ENCODE peak calls at places on chromosome 1, in seven cellular contexts. E is PC-3, A is colonic mucosa, D is adipocyte, H is endothelial cell of umbilical vein, Y is mesendoderm, R is SK-N-SH. F is an unnamed sample.

GRCh38 chr1:219812491-219813221 is 115.7 kb downstream of the SLC30A10 start:
- DNase-seq in E (peak; percentile 98), A (no peak), D (peak; percentile 85), H (peak; percentile 26), Y (peak; percentile 89), R (peak; percentile 67), F (no peak)

GRCh38 chr1:51320967-51321923 is 9.1 kb downstream of the TTC39A start:
- DNase-seq in E (no peak), A (peak; percentile 55), D (no peak), H (no peak), Y (no peak), R (no peak), F (no peak)

GRCh38 chr1:21490774-21491482 is 18.3 kb upstream of the ALPL start:
- DNase-seq in E (peak; percentile 78), A (peak; percentile 35), D (peak; percentile 79), H (peak; percentile 30), Y (peak; percentile 78), R (peak; percentile 60), F (no peak)

GRCh38 chr1:30315185-30315960 is 408.0 kb downstream of the MATN1 start:
- DNase-seq in E (no peak), A (peak; percentile 7), D (peak; percentile 3), H (no peak), Y (peak; percentile 30), R (no peak), F (no peak)

GRCh38 chr1:8562881-8563865 is 245.3 kb downstream of the SLC45A1 start:
- DNase-seq in E (peak; percentile 45), A (no peak), D (peak; percentile 47), H (peak; percentile 21), Y (peak; percentile 89), R (no peak), F (no peak)

GRCh38 chr1:156480015-156480368 is 20.6 kb downstream of the MEF2D start:
- DNase-seq in E (no peak), A (no peak), D (no peak), H (no peak), Y (peak; percentile 85), R (no peak), F (no peak)

GRCh38 chr1:6506210-6507036 is 15.0 kb upstream of the PLEKHG5 start:
- DNase-seq in E (no peak), A (no peak), D (no peak), H (no peak), Y (no peak), R (peak; percentile 40), F (peak; percentile 66)

GRCh38 chr1:155657463-155657862 is 31.1 kb downstream of the YY1AP1 start:
- DNase-seq in E (peak; percentile 11), A (no peak), D (no peak), H (no peak), Y (no peak), R (no peak), F (no peak)

GRCh38 chr1:244850099-244850852 is 14.1 kb downstream of the HNRNPU start:
- DNase-seq in E (no peak), A (no peak), D (no peak), H (no peak), Y (no peak), R (no peak), F (no peak)

GRCh38 chr1:23593042-23593521 is 33.8 kb upstream of the ID3 start:
- DNase-seq in E (peak; percentile 36), A (no peak), D (no peak), H (no peak), Y (no peak), R (no peak), F (no peak)

GRCh38 chr1:226549094-226549936 is 751 bp downstream of the STUM start:
- DNase-seq in E (peak; percentile 25), A (peak; percentile 30), D (peak; percentile 7), H (no peak), Y (no peak), R (no peak), F (no peak)

GRCh38 chr1:151831605-151832004 is at the start of gene RORC:
- DNase-seq in E (no peak), A (peak; percentile 83), D (no peak), H (no peak), Y (no peak), R (no peak), F (peak; percentile 90)

GRCh38 chr1:212952596-212952995 is 2.3 kb downstream of the VASH2 start:
- DNase-seq in E (no peak), A (no peak), D (no peak), H (no peak), Y (no peak), R (peak; percentile 31), F (no peak)

GRCh38 chr1:207174913-207175312 is 70.9 kb downstream of the C4BPA start:
- DNase-seq in E (peak; percentile 54), A (no peak), D (no peak), H (no peak), Y (no peak), R (no peak), F (no peak)

GRCh38 chr1:204943495-204943894 is 72.8 kb downstream of the NFASC start:
- DNase-seq in E (no peak), A (no peak), D (no peak), H (no peak), Y (no peak), R (no peak), F (no peak)

GRCh38 chr1:53543130-53543770 is 84.1 kb downstream of the DMRTB1 start:
- DNase-seq in E (no peak), A (no peak), D (peak; percentile 31), H (no peak), Y (no peak), R (peak; percentile 56), F (peak; percentile 26)

GRCh38 chr1:197980457-197980856 is 63.3 kb downstream of the LHX9 start:
- DNase-seq in E (no peak), A (no peak), D (no peak), H (no peak), Y (peak; percentile 9), R (no peak), F (no peak)

GRCh38 chr1:184302346-184302745 is 84.5 kb upstream of the C1orf21 start:
- DNase-seq in E (no peak), A (no peak), D (no peak), H (no peak), Y (no peak), R (no peak), F (no peak)

GRCh38 chr1:3417082-3417728 is 37.3 kb upstream of the ARHGEF16 start:
- DNase-seq in E (peak; percentile 50), A (no peak), D (no peak), H (no peak), Y (no peak), R (no peak), F (no peak)

GRCh38 chr1:100441651-100442050 is 89.3 kb downstream of the CDC14A start:
- DNase-seq in E (no peak), A (no peak), D (no peak), H (no peak), Y (no peak), R (no peak), F (no peak)

GRCh38 chr1:30381266-30381665 is 342.1 kb downstream of the MATN1 start:
- DNase-seq in E (no peak), A (no peak), D (no peak), H (no peak), Y (no peak), R (no peak), F (peak; percentile 11)

GRCh38 chr1:183898610-183899009 is 93.7 kb downstream of the RGL1 start:
- DNase-seq in E (no peak), A (no peak), D (no peak), H (no peak), Y (no peak), R (no peak), F (no peak)

GRCh38 chr1:240766831-240767230 is 154.9 kb upstream of the GREM2 start:
- DNase-seq in E (peak; percentile 60), A (no peak), D (peak; percentile 37), H (no peak), Y (no peak), R (no peak), F (no peak)

GRCh38 chr1:247332901-247333361 is 1.3 kb upstream of the ZNF496 start:
- DNase-seq in E (peak; percentile 50), A (peak; percentile 45), D (peak; percentile 43), H (peak; percentile 5), Y (peak; percentile 41), R (no peak), F (no peak)

GRCh38 chr1:22553104-22553880 is 10.0 kb upstream of the EPHA8 start:
- DNase-seq in E (no peak), A (peak; percentile 50), D (no peak), H (no peak), Y (no peak), R (peak; percentile 65), F (no peak)

DNA sequence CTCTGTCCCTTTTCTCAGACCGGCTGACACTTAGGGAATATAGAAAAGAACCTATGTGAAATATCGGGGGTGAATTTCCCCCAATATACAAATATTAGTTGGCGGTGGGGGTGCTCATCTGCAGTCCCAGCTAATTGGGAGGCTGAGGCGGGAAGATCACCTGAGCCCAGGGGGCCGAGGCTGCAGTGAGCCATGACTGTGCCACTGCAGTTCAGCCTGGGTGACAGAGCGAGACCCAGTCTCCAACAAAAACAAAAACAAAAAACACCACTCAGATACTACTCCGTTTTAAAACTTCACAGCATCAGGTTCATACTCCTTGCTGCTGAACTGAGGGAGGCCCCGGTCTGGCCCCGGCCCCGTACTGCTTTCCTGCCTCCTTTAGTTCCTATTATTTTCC is 5.9 kb upstream of the EXOSC10 start:
- DNase-seq in E (no peak), A (no peak), D (no peak), H (no peak), Y (no peak), R (no peak), F (no peak)
- H3K36me3 ChIP-seq in E (peaks cover 31% of the 10 kb centered on the region), A (peaks cover 4% of the 10 kb centered on the region), D (peaks cover 52% of the 10 kb centered on the region), H (peaks cover 9% of the 10 kb centered on the region), Y (peaks cover 8% of the 10 kb centered on the region), R (peaks cover 31% of the 10 kb centered on the region), F (peaks cover 22% of the 10 kb centered on the region)

DNA sequence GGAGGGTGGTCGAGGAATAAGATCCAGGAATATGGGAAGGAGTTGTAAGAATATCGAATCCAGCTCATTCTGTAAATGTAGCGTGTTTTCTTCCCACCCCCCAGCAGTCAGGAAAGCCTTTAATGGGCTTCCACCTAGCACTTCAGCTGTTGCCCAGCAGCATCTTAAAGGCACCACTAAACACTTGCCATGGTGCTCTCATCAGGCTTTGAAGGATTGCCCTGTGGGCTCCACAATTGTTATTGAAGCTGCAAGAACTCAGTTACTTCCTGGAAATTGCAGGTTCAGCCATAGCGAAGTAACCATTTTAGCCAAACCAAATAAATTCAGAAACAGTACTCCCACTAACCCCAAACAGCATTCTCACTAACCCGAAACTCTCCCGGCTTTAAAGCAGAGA is 511.2 kb downstream of the PLPP3 start:
- DNase-seq in E (no peak), A (no peak), D (no peak), H (peak; percentile 45), Y (no peak), R (no peak), F (no peak)
- H3K9ac ChIP-seq in E (no peak overlapping the region), A (no peak overlapping the region), D (no peak overlapping the region), H (no peak overlapping the region), Y (no peak overlapping the region), R (no peak overlapping the region), F (no peak overlapping the region)

GRCh38 chr1:74455390-74455789 is 57.0 kb downstream of the LRRC53 start:
- DNase-seq in E (no peak), A (no peak), D (no peak), H (no peak), Y (no peak), R (no peak), F (no peak)

GRCh38 chr1:74452035-74452434 is 60.4 kb downstream of the LRRC53 start:
- DNase-seq in E (no peak), A (no peak), D (no peak), H (no peak), Y (no peak), R (no peak), F (no peak)

GRCh38 chr1:74457269-74457668 is 55.1 kb downstream of the LRRC53 start:
- DNase-seq in E (no peak), A (no peak), D (no peak), H (no peak), Y (no peak), R (no peak), F (no peak)
- H3K36me3 ChIP-seq in E (no peaks in the 10 kb centered on the region), A (no peaks in the 10 kb centered on the region), D (no peaks in the 10 kb centered on the region), H (no peaks in the 10 kb centered on the region), Y (no peaks in the 10 kb centered on the region), R (no peaks in the 10 kb centered on the region), F (no peaks in the 10 kb centered on the region)

GRCh38 chr1:38812981-38813380 is 46.6 kb downstream of the RRAGC start:
- DNase-seq in E (no peak), A (no peak), D (no peak), H (no peak), Y (no peak), R (no peak), F (no peak)
- H3K9ac ChIP-seq in E (no peak overlapping the region), A (no peak overlapping the region), D (no peak overlapping the region), H (no peak overlapping the region), Y (no peak overlapping the region), R (no peak overlapping the region), F (no peak overlapping the region)